ENCODE peak calls at places on chromosome 17, in nine cellular contexts. S is GM12865; W is activated CD8-positive, alpha-beta memory T cell treated with anti-CD3 and anti-CD28 coated beads for 1 hour; F is cardiac fibroblast; B is heart left ventricle; X is COR-L47; R is GM12878; L is NCI-H460; H is kidney tubule cell. N is an unnamed sample.

GRCh38 chr17:80799553-80800403 is 191.9 kb upstream of the CHMP6 start:
- DNase-seq in S (no peak), W (no peak), F (no peak), B (no peak), X (no peak), R (no peak), L (no peak), H (no peak), N (no peak)

GRCh38 chr17:41917192-41917591 is 1.6 kb downstream of the ACLY start:
- DNase-seq in S (no peak), W (no peak), F (peak; percentile 76), B (no peak), X (no peak), R (no peak), L (no peak), H (peak; percentile 90), N (peak; percentile 30)

GRCh38 chr17:29084476-29085148 is 41.7 kb downstream of the PIPOX start:
- DNase-seq in S (no peak), W (no peak), F (no peak), B (no peak), X (peak; percentile 98), R (no peak), L (no peak), H (no peak), N (no peak)

GRCh38 chr17:78724544-78724943 is 57.5 kb downstream of the CYTH1 start:
- DNase-seq in S (no peak), W (no peak), F (no peak), B (no peak), X (no peak), R (no peak), L (no peak), H (no peak), N (no peak)

GRCh38 chr17:66438101-66438500 is 135.7 kb downstream of the PRKCA start:
- DNase-seq in S (no peak), W (no peak), F (no peak), B (no peak), X (no peak), R (no peak), L (no peak), H (no peak), N (no peak)

GRCh38 chr17:1029196-1029911 is 32.4 kb downstream of the TIMM22 start:
- DNase-seq in S (no peak), W (no peak), F (peak; percentile 29), B (peak; percentile 77), X (no peak), R (no peak), L (no peak), H (peak; percentile 62), N (no peak)

GRCh38 chr17:11493947-11494346 is 104.3 kb upstream of the DNAH9 start:
- DNase-seq in S (no peak), W (no peak), F (no peak), B (no peak), X (no peak), R (no peak), L (no peak), H (no peak), N (no peak)

GRCh38 chr17:80362428-80363119 is 52.4 kb upstream of the ENDOV start:
- DNase-seq in S (no peak), W (no peak), F (peak; percentile 61), B (peak; percentile 63), X (no peak), R (no peak), L (no peak), H (no peak), N (no peak)

GRCh38 chr17:16415031-16415924 is at the start of gene TRPV2:
- DNase-seq in S (peak; percentile 86), W (no peak), F (no peak), B (peak; percentile 61), X (no peak), R (peak; percentile 60), L (no peak), H (no peak), N (peak; percentile 66)

GRCh38 chr17:40463122-40463550 is 19.9 kb downstream of the IGFBP4 start:
- DNase-seq in S (no peak), W (no peak), F (peak; percentile 62), B (no peak), X (no peak), R (no peak), L (no peak), H (no peak), N (no peak)

GRCh38 chr17:80220709-80221215 is 535 bp downstream of the SLC26A11 start:
- DNase-seq in S (no peak), W (no peak), F (peak; percentile 14), B (no peak), X (no peak), R (no peak), L (no peak), H (no peak), N (no peak)

GRCh38 chr17:80717661-80718060 is 173.0 kb downstream of the RPTOR start:
- DNase-seq in S (no peak), W (no peak), F (no peak), B (no peak), X (no peak), R (no peak), L (no peak), H (no peak), N (no peak)

GRCh38 chr17:44006581-44007345 is 2.3 kb downstream of the NAGS start:
- DNase-seq in S (peak; percentile 97), W (peak; percentile 97), F (peak; percentile 98), B (peak; percentile 98), X (peak; percentile 90), R (peak; percentile 73), L (peak; percentile 95), H (peak; percentile 98), N (peak; percentile 94)

GRCh38 chr17:69573396-69573795 is 158.9 kb downstream of the MAP2K6 start:
- DNase-seq in S (no peak), W (no peak), F (no peak), B (no peak), X (no peak), R (no peak), L (peak; percentile 31), H (no peak), N (no peak)

N was measured in NAMALWA.